ENCODE peak calls at places on chromosomes 5 and 9, in seven cellular contexts. H is activated effector memory CD4-positive, alpha-beta T cell treated with Interleukin-2 at 50 U/mL for 16 hours; V is GM13977; J is esophagus muscularis mucosa; N is kidney glomerular epithelial cell; Q is NCI-H1092; D is SK-N-SH. O is an unnamed sample.

GRCh38 chr5:104706570-104706969 is 1144.0 kb upstream of the NUDT12 start:
- DNase-seq in H (no peak), Q (no peak), D (no peak), V (no peak), J (no peak), N (no peak), O (no peak)

GRCh38 chr5:14914603-14915277 is 43.2 kb upstream of the ANKH start:
- DNase-seq in J (no peak), Q (no peak), N (peak; percentile 67), D (no peak), V (no peak), H (no peak), O (no peak)

GRCh38 chr9:32430720-32431119 is 46.3 kb downstream of the ACO1 start:
- DNase-seq in D (no peak), J (no peak), H (no peak), Q (no peak), N (peak; percentile 50), V (no peak), O (no peak)

GRCh38 chr9:125593581-125593980 is 113.4 kb downstream of the MAPKAP1 start:
- DNase-seq in N (no peak), D (no peak), V (no peak), H (no peak), J (no peak), Q (no peak), O (no peak)

GRCh38 chr9:91503650-91504007 is 80.0 kb upstream of the NFIL3 start:
- DNase-seq in Q (no peak), H (no peak), N (no peak), J (peak; percentile 80), V (no peak), D (no peak), O (no peak)

GRCh38 chr9:137479315-137479861 is 20.3 kb upstream of the NSMF start:
- DNase-seq in N (no peak), Q (no peak), D (peak; percentile 47), V (no peak), H (no peak), J (no peak), O (no peak)

GRCh38 chr9:95727947-95728546 is 147.4 kb upstream of the ERCC6L2 start:
- DNase-seq in Q (no peak), J (no peak), N (no peak), H (no peak), V (no peak), D (no peak), O (no peak)

GRCh38 chr5:126430631-126431030 is 7.4 kb downstream of the GRAMD2B start:
- DNase-seq in J (no peak), D (no peak), H (no peak), V (no peak), N (no peak), Q (no peak), O (no peak)

GRCh38 chr5:133256276-133256675 is 204.5 kb downstream of the HSPA4 start:
- DNase-seq in V (no peak), D (no peak), N (no peak), J (no peak), H (no peak), Q (no peak), O (no peak)

GRCh38 chr5:172821340-172821985 is 12.6 kb upstream of the ERGIC1 start:
- DNase-seq in H (no peak), D (no peak), J (no peak), N (no peak), V (no peak), Q (no peak), O (no peak)

GRCh38 chr5:108696951-108697715 is 50.6 kb upstream of the FER start:
- DNase-seq in H (no peak), V (no peak), Q (no peak), N (no peak), D (no peak), J (no peak), O (no peak)

GRCh38 chr9:82254646-82255367 is 266.2 kb downstream of the SPATA31D1 start:
- DNase-seq in N (no peak), J (no peak), D (no peak), V (no peak), Q (no peak), H (no peak), O (no peak)

GRCh38 chr9:114504341-114505186 is 709 bp downstream of the WHRN start:
- DNase-seq in J (no peak), Q (peak; percentile 34), H (peak; percentile 19), V (peak; percentile 58), D (peak; percentile 78), N (peak; percentile 39), O (peak; percentile 30)

GRCh38 chr9:97307091-97307490 is 368 bp upstream of the CCDC180 start:
- DNase-seq in J (peak; percentile 86), D (peak; percentile 34), V (no peak), N (peak; percentile 35), Q (no peak), H (no peak), O (no peak)

GRCh38 chr5:16690243-16690839 is 73.5 kb upstream of the RETREG1 start:
- DNase-seq in D (peak; percentile 76), Q (peak; percentile 33), N (peak; percentile 23), V (peak; percentile 45), J (no peak), H (no peak), O (peak; percentile 65)

GRCh38 chr5:160398806-160399205 is 1.0 kb downstream of the FAM200C start:
- DNase-seq in N (no peak), Q (no peak), J (no peak), V (no peak), H (no peak), D (no peak), O (no peak)

GRCh38 chr5:54595724-54596123 is 78.2 kb downstream of the SNX18 start:
- DNase-seq in V (no peak), N (no peak), Q (no peak), D (no peak), J (no peak), H (no peak), O (no peak)

GRCh38 chr9:136978865-136979544 is 1.7 kb downstream of the PTGDS start:
- DNase-seq in V (no peak), Q (no peak), N (no peak), H (no peak), J (no peak), D (no peak), O (no peak)

GRCh38 chr9:112890106-112891081 is at the start of gene SLC46A2:
- DNase-seq in J (no peak), V (no peak), D (peak; percentile 73), N (no peak), Q (no peak), H (no peak), O (no peak)

GRCh38 chr5:68279960-68280359 is 64.4 kb downstream of the PIK3R1 start:
- DNase-seq in V (no peak), D (no peak), N (no peak), H (peak; percentile 32), J (no peak), Q (no peak), O (no peak)

GRCh38 chr9:136119259-136120118 is 814 bp upstream of the TMEM250 start:
- DNase-seq in V (no peak), N (no peak), Q (no peak), J (no peak), H (no peak), D (peak; percentile 77), O (peak; percentile 82)

GRCh38 chr5:171342362-171343111 is 33.5 kb downstream of the TLX3 start:
- DNase-seq in V (peak; percentile 41), N (peak; percentile 59), Q (peak; percentile 4), J (no peak), H (no peak), D (peak; percentile 73), O (peak; percentile 52)